ENCODE peak calls at places on chromosomes 16 and 17, in seven cellular contexts. One of them, this sample, is unnamed.

GRCh38 chr17:76370261-76370993 is 14.0 kb upstream of the SPHK1 start:
- DNase-seq in K562: peak; percentile 56
- DNase-seq in SK-N-SH: peak; percentile 65
- DNase-seq in H1: no peak
- DNase-seq in HepG2: no peak
- DNase-seq in GM12892: no peak
- DNase-seq in GM12878: no peak
- DNase-seq in this sample: no peak

GRCh38 chr17:78082988-78083387 is 45.6 kb downstream of the TMC6 start:
- DNase-seq in K562: no peak
- DNase-seq in SK-N-SH: no peak
- DNase-seq in H1: no peak
- DNase-seq in HepG2: no peak
- DNase-seq in GM12892: no peak
- DNase-seq in GM12878: no peak
- DNase-seq in this sample: no peak

GRCh38 chr16:15403392-15403995 is 7.9 kb downstream of the MPV17L start:
- DNase-seq in K562: no peak
- DNase-seq in SK-N-SH: no peak
- DNase-seq in H1: no peak
- DNase-seq in HepG2: no peak
- DNase-seq in GM12892: no peak
- DNase-seq in GM12878: no peak
- DNase-seq in this sample: no peak

GRCh38 chr16:86083382-86084002 is 184.5 kb downstream of the IRF8 start:
- DNase-seq in K562: no peak
- DNase-seq in SK-N-SH: no peak
- DNase-seq in H1: no peak
- DNase-seq in HepG2: no peak
- DNase-seq in GM12892: no peak
- DNase-seq in GM12878: no peak
- DNase-seq in this sample: no peak

GRCh38 chr17:16085066-16085699 is 85.6 kb downstream of the TTC19 start:
- DNase-seq in K562: no peak
- DNase-seq in SK-N-SH: no peak
- DNase-seq in H1: no peak
- DNase-seq in HepG2: no peak
- DNase-seq in GM12892: no peak
- DNase-seq in GM12878: no peak
- DNase-seq in this sample: no peak

GRCh38 chr17:63497708-63498483 is 21.0 kb downstream of the ACE start:
- DNase-seq in K562: peak; percentile 30
- DNase-seq in SK-N-SH: peak; percentile 78
- DNase-seq in H1: peak; percentile 81
- DNase-seq in HepG2: peak; percentile 62
- DNase-seq in GM12892: no peak
- DNase-seq in GM12878: no peak
- DNase-seq in this sample: no peak

GRCh38 chr17:40553694-40554534 is 11.4 kb downstream of the CCR7 start:
- DNase-seq in K562: peak; percentile 81
- DNase-seq in SK-N-SH: no peak
- DNase-seq in H1: no peak
- DNase-seq in HepG2: peak; percentile 48
- DNase-seq in GM12892: no peak
- DNase-seq in GM12878: no peak
- DNase-seq in this sample: no peak

GRCh38 chr16:52569296-52569695 is 22.4 kb upstream of the TOX3 start:
- DNase-seq in K562: no peak
- DNase-seq in SK-N-SH: no peak
- DNase-seq in H1: no peak
- DNase-seq in HepG2: no peak
- DNase-seq in GM12892: no peak
- DNase-seq in GM12878: no peak
- DNase-seq in this sample: no peak

GRCh38 chr17:61427567-61427966 is 24.7 kb upstream of the TBX4 start:
- DNase-seq in K562: no peak
- DNase-seq in SK-N-SH: no peak
- DNase-seq in H1: no peak
- DNase-seq in HepG2: no peak
- DNase-seq in GM12892: no peak
- DNase-seq in GM12878: no peak
- DNase-seq in this sample: no peak

GRCh38 chr17:46151762-46152161 is 41.5 kb downstream of the KANSL1 start:
- DNase-seq in K562: no peak
- DNase-seq in SK-N-SH: no peak
- DNase-seq in H1: no peak
- DNase-seq in HepG2: no peak
- DNase-seq in GM12892: no peak
- DNase-seq in GM12878: no peak
- DNase-seq in this sample: no peak

GRCh38 chr16:85041184-85041928 is 13.8 kb downstream of the KIAA0513 start:
- DNase-seq in K562: no peak
- DNase-seq in SK-N-SH: no peak
- DNase-seq in H1: no peak
- DNase-seq in HepG2: no peak
- DNase-seq in GM12892: no peak
- DNase-seq in GM12878: no peak
- DNase-seq in this sample: no peak

GRCh38 chr17:46733837-46734516 is 84.5 kb downstream of the WNT3 start:
- DNase-seq in K562: no peak
- DNase-seq in SK-N-SH: no peak
- DNase-seq in H1: no peak
- DNase-seq in HepG2: no peak
- DNase-seq in GM12892: no peak
- DNase-seq in GM12878: no peak
- DNase-seq in this sample: no peak

GRCh38 chr16:85796599-85796998 is 2.7 kb downstream of the EMC8 start:
- DNase-seq in K562: no peak
- DNase-seq in SK-N-SH: no peak
- DNase-seq in H1: no peak
- DNase-seq in HepG2: peak; percentile 17
- DNase-seq in GM12892: no peak
- DNase-seq in GM12878: no peak
- DNase-seq in this sample: no peak

GRCh38 chr16:87700406-87701065 is 65.2 kb downstream of the KLHDC4 start:
- DNase-seq in K562: no peak
- DNase-seq in SK-N-SH: no peak
- DNase-seq in H1: no peak
- DNase-seq in HepG2: no peak
- DNase-seq in GM12892: no peak
- DNase-seq in GM12878: no peak
- DNase-seq in this sample: no peak

GRCh38 chr16:79390481-79391051 is 210.0 kb downstream of the MAF start:
- DNase-seq in K562: no peak
- DNase-seq in SK-N-SH: peak; percentile 68
- DNase-seq in H1: no peak
- DNase-seq in HepG2: no peak
- DNase-seq in GM12892: no peak
- DNase-seq in GM12878: no peak
- DNase-seq in this sample: no peak

GRCh38 chr17:64694207-64694606 is 32.1 kb upstream of the SMURF2 start:
- DNase-seq in K562: no peak
- DNase-seq in SK-N-SH: no peak
- DNase-seq in H1: no peak
- DNase-seq in HepG2: peak; percentile 98
- DNase-seq in GM12892: no peak
- DNase-seq in GM12878: no peak
- DNase-seq in this sample: no peak

GRCh38 chr17:64702815-64703214 is 40.7 kb upstream of the SMURF2 start:
- DNase-seq in K562: no peak
- DNase-seq in SK-N-SH: no peak
- DNase-seq in H1: no peak
- DNase-seq in HepG2: no peak
- DNase-seq in GM12892: no peak
- DNase-seq in GM12878: no peak
- DNase-seq in this sample: no peak

DNA sequence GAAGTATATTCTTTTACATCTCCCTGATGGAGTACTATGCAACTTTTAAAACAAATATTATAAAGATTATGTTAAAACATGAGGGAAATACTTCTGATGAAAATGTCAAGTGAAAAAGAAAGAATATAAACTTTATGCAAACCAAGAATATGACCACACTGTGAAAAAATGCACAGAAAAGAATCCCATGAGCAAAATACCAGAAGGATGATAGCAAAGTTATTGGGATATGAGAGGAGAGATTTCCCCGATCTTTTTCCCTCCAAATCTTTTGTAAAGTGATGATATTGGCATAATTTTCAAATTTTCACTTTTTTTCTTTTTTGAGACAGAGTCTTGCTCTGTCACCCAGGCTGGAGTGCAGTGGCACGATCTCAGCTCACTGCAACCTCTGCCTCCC is 36.6 kb upstream of the SMURF2 start:
- DNase-seq in K562: no peak
- DNase-seq in SK-N-SH: no peak
- DNase-seq in H1: no peak
- DNase-seq in HepG2: no peak
- DNase-seq in GM12892: no peak
- DNase-seq in GM12878: no peak
- DNase-seq in this sample: no peak
- TF ChIP-seq TAF1 in K562: no peak
- TF ChIP-seq TAF1 in SK-N-SH: no peak
- TF ChIP-seq TAF1 in H1: no peak
- TF ChIP-seq TAF1 in HepG2: no peak
- TF ChIP-seq TAF1 in GM12892: no peak
- TF ChIP-seq TAF1 in GM12878: no peak
- TF ChIP-seq TAF1 in this sample: no peak

GRCh38 chr17:42821176-42821575 is 2.9 kb downstream of the BECN1 start:
- DNase-seq in K562: no peak
- DNase-seq in SK-N-SH: no peak
- DNase-seq in H1: no peak
- DNase-seq in HepG2: no peak
- DNase-seq in GM12892: no peak
- DNase-seq in GM12878: no peak
- DNase-seq in this sample: no peak

GRCh38 chr17:42818379-42818778 is 5.7 kb downstream of the BECN1 start:
- DNase-seq in K562: no peak
- DNase-seq in SK-N-SH: no peak
- DNase-seq in H1: no peak
- DNase-seq in HepG2: no peak
- DNase-seq in GM12892: no peak
- DNase-seq in GM12878: no peak
- DNase-seq in this sample: no peak

GRCh38 chr17:42819939-42820535 is 4.0 kb downstream of the BECN1 start:
- DNase-seq in K562: peak; percentile 64
- DNase-seq in SK-N-SH: peak; percentile 70
- DNase-seq in H1: peak; percentile 77
- DNase-seq in HepG2: peak; percentile 88
- DNase-seq in GM12892: no peak
- DNase-seq in GM12878: no peak
- DNase-seq in this sample: peak; percentile 46

GRCh38 chr17:42814633-42815399 is 9.3 kb downstream of the BECN1 start:
- DNase-seq in K562: no peak
- DNase-seq in SK-N-SH: no peak
- DNase-seq in H1: no peak
- DNase-seq in HepG2: no peak
- DNase-seq in GM12892: no peak
- DNase-seq in GM12878: no peak
- DNase-seq in this sample: no peak

DNA sequence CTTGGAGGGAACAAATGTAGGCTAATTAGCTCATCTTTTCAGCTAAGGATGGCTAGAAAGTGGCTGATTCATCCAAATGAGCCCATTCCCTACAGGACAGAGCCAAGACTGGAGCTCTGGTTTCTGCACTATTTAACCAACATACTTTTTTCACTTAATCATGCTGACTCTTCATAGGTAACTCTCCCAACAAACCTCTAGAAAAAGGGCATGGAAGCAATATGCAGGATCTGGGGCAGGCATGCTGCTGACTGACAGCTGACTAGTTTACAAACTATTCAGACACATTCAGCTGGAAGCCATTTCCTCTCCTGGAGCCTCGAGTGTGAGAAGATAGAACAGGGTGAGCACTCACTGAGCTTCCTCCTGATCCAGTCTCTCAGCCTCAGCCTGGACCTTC is 6.2 kb downstream of the BECN1 start:
- DNase-seq in K562: no peak
- DNase-seq in SK-N-SH: no peak
- DNase-seq in H1: no peak
- DNase-seq in HepG2: no peak
- DNase-seq in GM12892: no peak
- DNase-seq in GM12878: no peak
- DNase-seq in this sample: no peak
- TF ChIP-seq TAF1 in K562: no peak
- TF ChIP-seq TAF1 in SK-N-SH: no peak
- TF ChIP-seq TAF1 in H1: no peak
- TF ChIP-seq TAF1 in HepG2: no peak
- TF ChIP-seq TAF1 in GM12892: no peak
- TF ChIP-seq TAF1 in GM12878: no peak
- TF ChIP-seq TAF1 in this sample: no peak

DNA sequence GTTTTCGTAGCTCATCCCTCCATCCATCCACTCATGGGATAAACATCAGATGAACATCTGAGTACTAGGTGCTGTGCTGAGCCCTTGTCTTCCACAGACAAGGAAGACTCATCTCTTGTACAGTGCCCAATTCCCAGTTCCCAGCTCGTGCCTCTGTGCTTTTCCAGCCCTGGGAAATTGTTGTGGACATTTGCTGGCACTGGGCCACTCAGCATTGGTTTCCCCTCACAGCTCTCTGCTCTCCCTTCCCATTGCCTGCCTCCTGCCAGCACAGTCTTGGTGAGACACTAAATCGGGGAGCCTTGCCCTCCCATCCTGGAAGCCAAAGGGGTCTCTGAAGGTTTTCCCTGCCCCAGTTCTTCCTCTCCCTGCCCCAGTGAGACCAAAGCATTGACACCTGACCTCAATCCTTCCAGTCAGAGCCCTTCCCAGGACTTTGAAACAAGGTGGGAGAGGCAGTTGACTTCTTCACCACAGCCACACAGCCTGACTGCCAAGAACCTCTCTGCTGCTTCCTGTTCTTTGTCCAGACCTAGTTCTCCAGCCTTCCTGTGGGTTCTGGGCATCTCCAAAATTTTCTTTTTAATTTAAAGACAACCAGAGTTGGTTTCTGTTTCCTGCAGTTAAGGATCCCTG is 50.2 kb downstream of the WSB1 start:
- DNase-seq in K562: no peak
- DNase-seq in SK-N-SH: no peak
- DNase-seq in H1: no peak
- DNase-seq in HepG2: no peak
- DNase-seq in GM12892: no peak
- DNase-seq in GM12878: no peak
- DNase-seq in this sample: no peak
- TF ChIP-seq TAF1 in K562: no peak
- TF ChIP-seq TAF1 in SK-N-SH: no peak
- TF ChIP-seq TAF1 in H1: no peak
- TF ChIP-seq TAF1 in HepG2: no peak
- TF ChIP-seq TAF1 in GM12892: no peak
- TF ChIP-seq TAF1 in GM12878: no peak
- TF ChIP-seq TAF1 in this sample: no peak

DNA sequence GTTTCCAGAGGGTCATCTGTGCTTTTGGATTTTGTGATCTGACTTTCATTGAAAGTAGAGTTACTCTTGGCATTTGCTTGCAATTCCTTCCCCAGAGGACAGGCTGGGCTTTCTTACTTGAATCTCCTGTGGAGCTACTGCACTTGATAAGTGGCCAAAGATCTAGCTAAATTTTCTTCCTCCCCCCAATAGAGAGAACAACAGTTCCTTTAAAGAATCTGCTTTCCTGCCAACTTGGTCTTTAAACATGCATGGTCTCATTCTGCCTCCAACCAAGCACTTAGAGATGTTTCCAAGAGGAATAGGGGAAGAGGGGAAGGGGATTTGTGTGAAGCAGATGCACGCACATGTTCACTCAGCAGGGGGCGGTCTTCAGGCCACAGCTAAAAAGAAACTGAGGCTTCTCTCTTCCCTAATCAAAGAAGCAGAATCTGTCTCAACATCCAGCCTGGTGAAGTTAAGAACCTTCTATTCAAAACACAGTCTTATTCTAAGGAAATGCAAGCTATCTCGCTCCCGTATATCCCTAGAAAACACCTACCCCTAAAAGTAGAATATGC is 229.6 kb downstream of the ZFHX3 start:
- DNase-seq in K562: peak; percentile 27
- DNase-seq in SK-N-SH: no peak
- DNase-seq in H1: peak; percentile 57
- DNase-seq in HepG2: no peak
- DNase-seq in GM12892: no peak
- DNase-seq in GM12878: no peak
- DNase-seq in this sample: no peak
- TF ChIP-seq TAF1 in K562: no peak
- TF ChIP-seq TAF1 in SK-N-SH: no peak
- TF ChIP-seq TAF1 in H1: no peak
- TF ChIP-seq TAF1 in HepG2: no peak
- TF ChIP-seq TAF1 in GM12892: no peak
- TF ChIP-seq TAF1 in GM12878: no peak
- TF ChIP-seq TAF1 in this sample: no peak

This sample was measured in GM12891.